ENCODE peak calls at places on chromosomes 4 and X, in five cellular contexts. Q, M, V, C and I are unnamed samples.

GRCh38 chrX:125503769-125504168 is 184.1 kb downstream of the TEX13C start:
- DNase-seq in Q (no peak), M (no peak), V (no peak), C (no peak), I (no peak)

GRCh38 chr4:88828846-88829245 is 131.2 kb upstream of the NAP1L5 start:
- DNase-seq in Q (peak; percentile 7), M (no peak), V (no peak), C (no peak), I (no peak)

GRCh38 chr4:83207497-83208105 is 77.0 kb downstream of the COQ2 start:
- DNase-seq in Q (peak; percentile 67), M (peak; percentile 75), V (peak; percentile 96), C (peak; percentile 22), I (peak; percentile 61)

GRCh38 chr4:83255584-83255983 is 29.0 kb downstream of the COQ2 start:
- DNase-seq in Q (peak; percentile 76), M (peak; percentile 89), V (peak; percentile 85), C (peak; percentile 56), I (peak; percentile 78)

GRCh38 chr4:101081166-101081565 is 266.2 kb downstream of the PPP3CA start:
- DNase-seq in Q (no peak), M (no peak), V (no peak), C (no peak), I (no peak)

GRCh38 chrX:120402363-120402762 is 40.5 kb downstream of the ATP1B4 start:
- DNase-seq in Q (no peak), M (peak; percentile 19), V (no peak), C (no peak), I (no peak)

GRCh38 chr4:130395871-130396270 is 1299.9 kb downstream of the C4orf33 start:
- DNase-seq in Q (peak; percentile 89), M (peak; percentile 73), V (no peak), C (no peak), I (no peak)

GRCh38 chr4:127188847-127189246 is 443.9 kb upstream of the INTU start:
- DNase-seq in Q (peak; percentile 25), M (peak; percentile 3), V (peak; percentile 65), C (no peak), I (no peak)

GRCh38 chr4:19130836-19131235 is 1109.3 kb upstream of the LCORL start:
- DNase-seq in Q (peak; percentile 80), M (peak; percentile 2), V (peak; percentile 29), C (no peak), I (no peak)

GRCh38 chrX:78643106-78643505 is 16.0 kb downstream of the RTL3 start:
- DNase-seq in Q (peak; percentile 54), M (no peak), V (peak; percentile 57), C (no peak), I (no peak)

GRCh38 chr4:76626686-76627465 is 191.8 kb downstream of the SHROOM3 start:
- DNase-seq in Q (peak; percentile 13), M (peak; percentile 26), V (peak; percentile 55), C (no peak), I (no peak)

GRCh38 chr4:136812100-136812880 is 720.0 kb downstream of the PCDH18 start:
- DNase-seq in Q (no peak), M (no peak), V (no peak), C (no peak), I (no peak)

GRCh38 chr4:163595590-163595989 is 101.1 kb downstream of the TMA16 start:
- DNase-seq in Q (no peak), M (no peak), V (no peak), C (no peak), I (no peak)

GRCh38 chrX:134294548-134294947 is 57.6 kb downstream of the CCDC160 start:
- DNase-seq in Q (peak; percentile 2), M (peak; percentile 9), V (no peak), C (no peak), I (no peak)

GRCh38 chr4:23932935-23933334 is 43.1 kb upstream of the PPARGC1A start:
- DNase-seq in Q (peak; percentile 8), M (no peak), V (peak; percentile 91), C (peak; percentile 9), I (no peak)

GRCh38 chr4:30950737-30951136 is 230.6 kb downstream of the PCDH7 start:
- DNase-seq in Q (no peak), M (peak; percentile 91), V (no peak), C (peak; percentile 61), I (peak; percentile 98)

GRCh38 chr4:61210186-61210939 is 10.2 kb downstream of the ADGRL3 start:
- DNase-seq in Q (no peak), M (peak; percentile 61), V (peak; percentile 76), C (peak; percentile 8), I (no peak)

GRCh38 chr4:149140841-149141240 is 674.8 kb downstream of the IQCM start:
- DNase-seq in Q (peak; percentile 22), M (peak; percentile 4), V (no peak), C (no peak), I (no peak)

GRCh38 chrX:108304210-108304609 is 134.0 kb downstream of the COL4A6 start:
- DNase-seq in Q (peak; percentile 7), M (peak; percentile 41), V (peak; percentile 37), C (no peak), I (no peak)

GRCh38 chrX:84064164-84064563 is 123.8 kb downstream of the RPS6KA6 start:
- DNase-seq in Q (peak; percentile 71), M (peak; percentile 16), V (no peak), C (no peak), I (no peak)

GRCh38 chr4:57147335-57148060 is 37.3 kb upstream of the IGFBP7 start:
- DNase-seq in Q (peak; percentile 75), M (no peak), V (no peak), C (no peak), I (no peak)

GRCh38 chr4:55762815-55763214 is 56.8 kb upstream of the EXOC1L start:
- DNase-seq in Q (no peak), M (no peak), V (no peak), C (no peak), I (no peak)

GRCh38 chrX:84155938-84156337 is 32.1 kb downstream of the RPS6KA6 start:
- DNase-seq in Q (peak; percentile 35), M (peak; percentile 58), V (no peak), C (no peak), I (no peak)

GRCh38 chrX:50643525-50644137 is 170.4 kb downstream of the SHROOM4 start:
- DNase-seq in Q (no peak), M (no peak), V (no peak), C (no peak), I (no peak)

GRCh38 chr4:145035494-145036136 is 62.4 kb downstream of the ANAPC10 start:
- DNase-seq in Q (no peak), M (no peak), V (no peak), C (no peak), I (no peak)
- H3K4me1 ChIP-seq in Q (peaks cover 5% of the 10 kb centered on the region), M (peaks cover 6% of the 10 kb centered on the region), V (no peaks in the 10 kb centered on the region), C (no peaks in the 10 kb centered on the region), I (no peaks in the 10 kb centered on the region)

GRCh38 chr4:6252051-6252450 is 17.6 kb upstream of the WFS1 start:
- DNase-seq in Q (no peak), M (no peak), V (no peak), C (no peak), I (no peak)

GRCh38 chr4:6251365-6251764 is 18.3 kb upstream of the WFS1 start:
- DNase-seq in Q (no peak), M (no peak), V (no peak), C (no peak), I (no peak)

GRCh38 chr4:6250235-6250983 is 19.2 kb upstream of the WFS1 start:
- DNase-seq in Q (peak; percentile 59), M (peak; percentile 85), V (peak; percentile 86), C (peak; percentile 84), I (peak; percentile 59)

GRCh38 chr4:6253111-6253510 is 16.5 kb upstream of the WFS1 start:
- DNase-seq in Q (no peak), M (no peak), V (no peak), C (no peak), I (no peak)

GRCh38 chr4:6250984-6251295 is 18.7 kb upstream of the WFS1 start:
- DNase-seq in Q (no peak), M (no peak), V (no peak), C (no peak), I (no peak)
- H3K4me2 ChIP-seq in Q (no peak overlapping the region), M (no peak overlapping the region), V (no peak overlapping the region), C (no peak overlapping the region), I (no peak overlapping the region)

DNA sequence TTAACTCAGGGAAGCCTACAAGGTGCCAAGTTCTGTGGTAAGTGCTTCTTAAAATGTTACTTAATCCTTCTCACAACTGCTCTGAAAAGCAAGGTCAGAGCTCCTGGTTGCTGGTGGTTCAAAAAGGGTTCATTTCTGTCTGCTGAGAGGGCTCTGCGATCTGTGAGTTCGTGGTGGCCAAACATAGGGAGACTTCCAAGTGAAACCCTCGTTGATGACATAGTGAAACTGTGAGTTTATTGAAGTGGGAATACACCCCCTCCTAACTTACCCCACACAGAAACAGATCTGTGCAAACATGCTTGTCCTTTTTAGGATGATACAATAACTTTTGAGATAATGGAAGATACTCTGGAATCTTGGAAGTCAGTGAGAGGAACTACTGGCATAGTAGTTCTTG is 164.8 kb upstream of the PGRMC2 start:
- DNase-seq in Q (no peak), M (no peak), V (no peak), C (no peak), I (no peak)
- H3K4me1 ChIP-seq in Q (peaks cover 20% of the 10 kb centered on the region), M (peaks cover 7% of the 10 kb centered on the region), V (peaks cover 1% of the 10 kb centered on the region), C (peaks cover 7% of the 10 kb centered on the region), I (peaks cover 4% of the 10 kb centered on the region)

GRCh38 chrX:16357902-16358301 is 190.6 kb downstream of the MAGEB17 start:
- DNase-seq in Q (no peak), M (no peak), V (no peak), C (no peak), I (no peak)
- H3K4me2 ChIP-seq in Q (no peak overlapping the region), M (no peak overlapping the region), V (no peak overlapping the region), C (no peak overlapping the region), I (no peak overlapping the region)

GRCh38 chrX:13254870-13255269 is 65.0 kb downstream of the ATXN3L start:
- DNase-seq in Q (no peak), M (no peak), V (no peak), C (no peak), I (no peak)
- H3K4me1 ChIP-seq in Q (peaks cover 3% of the 10 kb centered on the region), M (no peaks in the 10 kb centered on the region), V (no peaks in the 10 kb centered on the region), C (peaks cover 8% of the 10 kb centered on the region), I (no peaks in the 10 kb centered on the region)

GRCh38 chr4:171993247-171993646 is 180.0 kb downstream of the GALNTL6 start:
- DNase-seq in Q (no peak), M (no peak), V (no peak), C (no peak), I (no peak)
- H3K4me2 ChIP-seq in Q (no peak overlapping the region), M (no peak overlapping the region), V (no peak overlapping the region), C (no peak overlapping the region), I (no peak overlapping the region)

GRCh38 chr4:2837110-2837903 is 6.3 kb upstream of the ADD1 start:
- DNase-seq in Q (no peak), M (no peak), V (no peak), C (peak; percentile 3), I (no peak)
- H3K4me1 ChIP-seq in Q (peaks cover 4% of the 10 kb centered on the region), M (no peaks in the 10 kb centered on the region), V (peaks cover 2% of the 10 kb centered on the region), C (no peaks in the 10 kb centered on the region), I (no peaks in the 10 kb centered on the region)

GRCh38 chr4:41142946-41143720 is 71.2 kb downstream of the APBB2 start:
- DNase-seq in Q (peak; percentile 92), M (peak; percentile 29), V (no peak), C (peak; percentile 52), I (peak; percentile 30)
- H3K4me2 ChIP-seq in Q (peak overlapping the region; percentile 48), M (peak overlapping the region; percentile 10), V (no peak overlapping the region), C (peak overlapping the region; percentile 46), I (no peak overlapping the region)